ENCODE peak calls at places on chromosomes 3 and 15, in ten cellular contexts. O, X, R, Q, B, E, W, H, I and F are unnamed samples.

GRCh38 chr15:32091505-32092380 is 61.4 kb downstream of the CHRNA7 start:
- DNase-seq in R (no peak), I (no peak), W (no peak), H (no peak), X (no peak), E (no peak), Q (no peak), O (no peak), B (no peak), F (no peak)

GRCh38 chr15:93882133-93882532 is 349.2 kb upstream of the MCTP2 start:
- DNase-seq in Q (no peak), W (no peak), O (no peak), X (no peak), I (no peak), H (no peak), R (no peak), B (no peak), E (no peak), F (no peak)

GRCh38 chr15:75452968-75453702 is 1.6 kb upstream of the SIN3A start:
- DNase-seq in O (peak; percentile 68), X (no peak), W (peak; percentile 32), H (peak; percentile 46), R (peak; percentile 43), Q (peak; percentile 67), I (peak; percentile 55), E (peak; percentile 77), B (peak; percentile 70), F (peak; percentile 45)

GRCh38 chr3:13235079-13235478 is 161.8 kb upstream of the IQSEC1 start:
- DNase-seq in I (no peak), O (peak; percentile 7), B (no peak), R (no peak), W (no peak), X (no peak), Q (peak; percentile 70), E (no peak), H (no peak), F (no peak)

GRCh38 chr15:79084308-79084968 is 6.1 kb downstream of the RASGRF1 start:
- DNase-seq in Q (peak; percentile 62), I (no peak), O (no peak), B (peak; percentile 9), E (no peak), X (no peak), H (no peak), R (no peak), W (no peak), F (no peak)

GRCh38 chr15:98657721-98658120 is 9.4 kb downstream of the IGF1R start:
- DNase-seq in E (no peak), O (no peak), B (no peak), I (no peak), Q (no peak), W (no peak), X (no peak), R (no peak), H (no peak), F (no peak)

GRCh38 chr3:128348805-128349531 is 117.7 kb downstream of the DNAJB8 start:
- DNase-seq in W (no peak), O (no peak), E (no peak), R (no peak), Q (peak; percentile 71), H (no peak), I (no peak), X (no peak), B (peak; percentile 44), F (no peak)

GRCh38 chr3:99145031-99145430 is 243.5 kb upstream of the DCBLD2 start:
- DNase-seq in H (no peak), I (no peak), R (no peak), X (no peak), Q (no peak), W (no peak), B (no peak), O (no peak), E (no peak), F (no peak)

GRCh38 chr3:132135628-132136333 is 101.0 kb upstream of the CPNE4 start:
- DNase-seq in R (no peak), B (peak; percentile 57), I (no peak), H (no peak), Q (no peak), X (no peak), E (no peak), W (no peak), O (no peak), F (no peak)

GRCh38 chr3:106609666-106610301 is 741.0 kb upstream of the CBLB start:
- DNase-seq in B (peak; percentile 73), O (peak; percentile 47), X (no peak), I (peak; percentile 54), Q (peak; percentile 75), H (peak; percentile 33), E (peak; percentile 60), R (no peak), W (peak; percentile 81), F (no peak)

GRCh38 chr3:29310865-29311264 is 30.0 kb downstream of the RBMS3 start:
- DNase-seq in E (no peak), Q (peak; percentile 22), I (no peak), H (no peak), W (no peak), R (no peak), B (no peak), X (no peak), O (no peak), F (no peak)

GRCh38 chr15:48494646-48495045 is 150.9 kb downstream of the FBN1 start:
- DNase-seq in H (no peak), X (no peak), I (no peak), Q (no peak), W (no peak), O (no peak), E (no peak), B (no peak), R (no peak), F (no peak)

GRCh38 chr3:79724206-79724605 is 43.6 kb downstream of the ROBO1 start:
- DNase-seq in H (no peak), X (no peak), Q (no peak), W (peak; percentile 42), O (no peak), B (peak; percentile 43), E (no peak), I (no peak), R (no peak), F (no peak)

GRCh38 chr3:130835483-130835882 is 58.4 kb upstream of the ATP2C1 start:
- DNase-seq in E (no peak), W (no peak), H (no peak), B (no peak), R (no peak), I (no peak), Q (no peak), X (no peak), O (no peak), F (no peak)

GRCh38 chr3:120780977-120781376 is 38.4 kb downstream of the GTF2E1 start:
- DNase-seq in O (no peak), H (no peak), R (no peak), W (no peak), Q (no peak), B (no peak), I (peak; percentile 18), X (no peak), E (no peak), F (no peak)

GRCh38 chr15:50880651-50881114 is 27.8 kb upstream of the AP4E1 start:
- DNase-seq in X (no peak), W (no peak), Q (no peak), R (no peak), O (no peak), I (no peak), B (no peak), H (no peak), E (no peak), F (no peak)

GRCh38 chr3:170331143-170331542 is 26.4 kb upstream of the SKIL start:
- DNase-seq in O (no peak), X (no peak), H (no peak), R (no peak), W (no peak), Q (no peak), E (no peak), B (peak; percentile 88), I (no peak), F (no peak)

GRCh38 chr3:167837430-167837829 is 101.9 kb downstream of the SERPINI1 start:
- DNase-seq in R (no peak), I (no peak), X (no peak), O (no peak), W (no peak), H (no peak), Q (peak; percentile 18), E (no peak), B (peak; percentile 2), F (no peak)

GRCh38 chr3:104458657-104459056 is 908.1 kb upstream of the ALCAM start:
- DNase-seq in I (no peak), H (no peak), Q (no peak), R (no peak), W (no peak), O (no peak), E (no peak), B (no peak), X (no peak), F (no peak)

GRCh38 chr3:135100349-135100741 is 305.3 kb downstream of the EPHB1 start:
- DNase-seq in Q (peak; percentile 41), W (no peak), E (no peak), I (no peak), H (no peak), X (no peak), O (no peak), R (no peak), B (no peak), F (no peak)

GRCh38 chr3:111589303-111590095 is 5.6 kb downstream of the ZBED2 start:
- DNase-seq in O (no peak), Q (no peak), I (no peak), R (no peak), H (no peak), E (no peak), B (no peak), X (no peak), W (no peak), F (no peak)

GRCh38 chr3:88725440-88725839 is 382.0 kb upstream of the EPHA3 start:
- DNase-seq in E (no peak), X (no peak), R (no peak), W (no peak), I (no peak), B (no peak), O (no peak), Q (no peak), H (no peak), F (no peak)

GRCh38 chr3:146037697-146038096 is 123.3 kb downstream of the PLOD2 start:
- DNase-seq in I (no peak), H (no peak), R (no peak), B (no peak), W (no peak), O (no peak), Q (no peak), X (no peak), E (no peak), F (no peak)

GRCh38 chr3:184428561-184429175 is 48.8 kb downstream of the CHRD start:
- DNase-seq in B (no peak), H (no peak), E (no peak), X (no peak), W (no peak), I (no peak), R (no peak), Q (peak; percentile 14), O (no peak), F (no peak)

GRCh38 chr3:129360224-129360623 is 68.2 kb downstream of the EFCAB12 start:
- DNase-seq in W (no peak), E (no peak), X (peak; percentile 18), B (no peak), R (no peak), O (no peak), Q (peak; percentile 18), I (no peak), H (no peak), F (no peak)